ENCODE peak calls at places on chromosomes 3 and 15, in ten cellular contexts. U is GM12891, P is lower leg skin, Q is H1, K is GM12892, F is endothelial cell of umbilical vein, D is body of pancreas, Y is sigmoid colon, G is tibial nerve, I is ovary. V is an unnamed sample.

GRCh38 chr15:57333487-57333886 is 42.8 kb upstream of the CGNL1 start:
- DNase-seq in P (no peak), I (no peak), Y (no peak), U (no peak), F (no peak), G (no peak), D (no peak), K (no peak), Q (no peak), V (no peak)

GRCh38 chr3:183377307-183377959 is 51.0 kb downstream of the MCF2L2 start:
- DNase-seq in K (no peak), F (no peak), D (no peak), Y (no peak), P (no peak), I (no peak), U (no peak), Q (no peak), G (no peak), V (no peak)

GRCh38 chr3:142863010-142863787 is 25.7 kb downstream of the PCOLCE2 start:
- DNase-seq in I (no peak), P (peak), F (no peak), D (no peak), Y (no peak), U (no peak), K (no peak), Q (no peak), G (no peak), V (no peak)

GRCh38 chr3:141439589-141439988 is 47.2 kb upstream of the RASA2 start:
- DNase-seq in Q (no peak), F (peak), I (no peak), D (no peak), Y (no peak), U (no peak), P (no peak), K (no peak), G (no peak), V (no peak)

GRCh38 chr3:177833392-177833791 is 636.1 kb upstream of the TBL1XR1 start:
- DNase-seq in I (no peak), U (no peak), Y (no peak), K (no peak), F (peak), P (no peak), G (no peak), Q (no peak), D (no peak), V (no peak)

GRCh38 chr3:43001556-43002121 is 22.5 kb downstream of the GASK1A start:
- DNase-seq in P (no peak), F (no peak), D (no peak), U (no peak), K (no peak), I (no peak), G (no peak), Q (no peak), Y (peak), V (no peak)

GRCh38 chr3:46449755-46450552 is 14.8 kb downstream of the LTF start:
- DNase-seq in U (peak), Y (no peak), D (no peak), K (peak), P (no peak), F (no peak), I (no peak), G (no peak), Q (no peak), V (peak)

GRCh38 chr3:172918165-172918564 is 167.6 kb downstream of the ECT2 start:
- DNase-seq in I (no peak), P (no peak), D (no peak), F (peak), G (no peak), Y (no peak), U (no peak), Q (no peak), K (no peak), V (no peak)

GRCh38 chr15:69156726-69157381 is 3.6 kb upstream of the GLCE start:
- DNase-seq in K (no peak), Q (no peak), Y (no peak), U (no peak), P (no peak), F (no peak), G (no peak), I (no peak), D (no peak), V (no peak)

GRCh38 chr3:176587089-176587488 is 610.2 kb downstream of the TBL1XR1 start:
- DNase-seq in P (no peak), Y (no peak), Q (no peak), I (no peak), K (no peak), F (no peak), U (no peak), D (no peak), G (no peak), V (no peak)
- TF ChIP-seq POLR2A in P (no peak), Y (no peak), Q (no peak), I (no peak), K (no peak), F (no peak), U (no peak), D (no peak), G (no peak), V (no peak)

GRCh38 chr15:40069178-40070165 is 30.5 kb upstream of the SRP14 start:
- DNase-seq in Y (peak), U (no peak), K (peak), G (peak), Q (no peak), P (peak), F (peak), I (peak), D (peak), V (peak)
- TF ChIP-seq POLR2A in Y (no peak), U (no peak), K (peak), G (no peak), Q (no peak), P (no peak), F (no peak), I (no peak), D (peak), V (no peak)

GRCh38 chr3:195909294-195909644 is 918 bp upstream of the TNK2 start:
- DNase-seq in D (no peak), Q (no peak), F (peak), G (no peak), P (no peak), U (no peak), Y (no peak), I (no peak), K (no peak), V (no peak)

GRCh38 chr3:195910499-195910845 is 2.1 kb upstream of the TNK2 start:
- DNase-seq in Q (no peak), I (no peak), D (no peak), U (no peak), F (no peak), P (no peak), K (no peak), Y (peak), G (no peak), V (no peak)

GRCh38 chr3:195908439-195909293 is at the start of gene TNK2:
- DNase-seq in I (no peak), Y (peak), K (no peak), D (no peak), P (no peak), U (no peak), G (no peak), F (no peak), Q (no peak), V (peak)

GRCh38 chr3:195911041-195911945 is 2.9 kb upstream of the TNK2 start:
- DNase-seq in F (no peak), U (no peak), K (no peak), P (no peak), I (no peak), G (no peak), Y (peak), D (no peak), Q (no peak), V (no peak)

GRCh38 chr3:195909645-195910498 is 1.5 kb upstream of the TNK2 start:
- DNase-seq in G (peak), Y (peak), Q (no peak), P (peak), I (peak), K (peak), D (peak), F (peak), U (peak), V (peak)
- TF ChIP-seq POLR2A in G (no peak), Y (peak), Q (no peak), P (no peak), I (no peak), K (peak), D (no peak), F (no peak), U (no peak), V (peak)

DNA sequence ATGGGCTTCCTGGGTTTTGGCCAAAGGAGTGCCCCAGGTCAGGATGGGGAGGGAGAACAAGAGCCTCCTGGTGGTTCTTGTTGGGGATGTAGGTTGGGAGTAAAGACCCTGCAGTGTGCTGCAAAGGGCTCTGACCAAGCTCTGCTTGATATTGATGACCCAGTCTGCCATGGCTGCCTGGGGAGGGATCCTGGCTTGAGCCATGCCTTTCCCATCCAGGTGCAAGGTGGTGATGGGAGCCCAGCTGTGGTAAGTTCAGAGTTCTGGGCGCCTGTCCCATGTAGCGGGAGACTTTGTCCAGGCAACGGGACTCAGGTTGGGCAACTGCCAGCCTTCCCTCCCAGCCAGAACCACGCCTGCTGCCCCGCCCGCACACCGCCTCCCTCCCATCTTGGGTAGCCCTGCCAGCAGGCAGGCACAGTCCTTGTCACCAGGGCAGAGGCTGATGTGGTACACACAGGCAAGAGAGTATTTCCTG is 2.6 kb downstream of the GNAI2 start:
- DNase-seq in Q (no peak), D (peak), U (no peak), K (no peak), I (no peak), P (peak), F (peak), G (peak), Y (peak), V (peak)
- TF ChIP-seq POLR2A in Q (no peak), D (no peak), U (no peak), K (no peak), I (no peak), P (no peak), F (no peak), G (no peak), Y (no peak), V (peak)

DNA sequence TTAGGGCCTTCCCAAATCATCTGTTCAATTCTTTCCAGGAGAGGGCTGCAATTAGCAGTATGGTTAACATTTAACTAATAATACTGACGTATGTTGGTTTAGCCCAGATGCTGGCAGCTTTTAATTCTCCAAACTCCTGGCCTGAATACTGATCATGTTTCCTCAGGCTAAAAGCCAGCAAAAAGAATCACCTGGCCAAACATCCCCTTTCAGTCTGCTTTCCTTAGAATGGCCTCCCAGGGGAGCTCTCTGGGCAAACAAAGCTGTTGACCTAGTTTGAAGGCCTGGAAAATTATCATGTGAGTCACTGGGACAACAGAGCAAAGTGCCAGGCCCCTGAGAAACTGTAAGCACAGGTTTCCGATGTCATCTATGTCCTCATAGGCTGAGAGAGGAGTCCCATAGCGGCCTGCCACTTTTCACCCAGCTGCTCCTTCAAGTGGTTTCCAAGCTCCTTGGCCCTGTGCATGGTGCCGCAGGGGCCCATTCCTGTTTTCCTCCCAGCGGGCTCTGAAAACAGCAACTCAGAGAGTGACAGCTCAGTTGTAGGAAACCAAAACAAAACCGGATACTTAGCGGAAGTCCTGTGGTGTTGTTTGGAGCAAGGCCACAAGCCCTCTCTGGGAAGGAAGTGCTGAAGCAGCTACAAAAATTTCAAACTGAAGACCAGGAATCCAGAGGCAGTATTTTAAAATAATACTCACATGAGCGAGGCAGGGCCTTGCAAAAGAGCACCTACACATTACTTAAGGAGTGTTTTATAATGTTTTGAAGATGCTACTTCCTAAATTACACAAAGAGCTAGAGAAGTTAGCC is 36.5 kb upstream of the RAB11A start:
- DNase-seq in G (peak), K (no peak), D (peak), P (peak), I (peak), Y (peak), U (no peak), Q (peak), F (peak), V (peak)
- TF ChIP-seq POLR2A in G (no peak), K (no peak), D (no peak), P (no peak), I (no peak), Y (no peak), U (peak), Q (peak), F (no peak), V (no peak)

DNA sequence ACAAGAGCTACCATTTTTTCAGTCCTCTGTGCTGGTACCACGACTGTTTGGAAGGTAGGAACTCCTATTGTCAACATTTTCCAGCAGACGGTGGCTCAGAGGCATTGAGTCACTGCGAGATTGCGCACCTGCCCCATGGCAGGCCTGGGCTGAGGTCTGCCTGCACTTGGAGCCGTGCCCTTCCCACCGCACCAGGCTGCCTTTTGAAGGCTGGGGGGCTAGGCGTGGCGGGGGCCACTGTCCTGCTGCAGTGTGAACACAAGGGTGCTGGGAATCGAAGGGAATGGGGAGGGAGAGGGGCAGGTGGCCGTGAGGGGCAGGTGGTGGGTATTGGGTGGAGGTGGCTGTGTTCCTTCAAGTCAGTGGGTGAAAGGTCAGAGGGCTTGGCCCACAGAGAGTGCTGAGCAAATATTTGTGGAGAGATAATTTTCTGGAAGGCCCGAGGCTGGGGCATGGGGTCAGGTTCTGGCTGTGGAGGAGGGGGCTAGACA is 16.3 kb downstream of the SNX33 start:
- DNase-seq in D (peak), G (no peak), P (no peak), F (no peak), U (no peak), I (no peak), K (no peak), Q (no peak), Y (no peak), V (no peak)
- TF ChIP-seq POLR2A in D (no peak), G (no peak), P (no peak), F (no peak), U (no peak), I (no peak), K (no peak), Q (no peak), Y (no peak), V (no peak)

V was measured in thyroid gland.